ENCODE peak calls at places on chromosomes 7 and 10, in four cellular contexts. One of them, this sample, is unnamed.

GRCh38 chr10:29140991-29141390 is 147.9 kb upstream of the LYZL1 start:
- DNase-seq in activated T-helper 1 cell treated with Interleukin-2 at 50 U/mL for 16 hours: no peak
- DNase-seq in HT-29: no peak
- DNase-seq in islet precursor cell: peak; percentile 66
- DNase-seq in this sample: no peak

GRCh38 chr7:104943502-104944343 is 70.3 kb upstream of the KMT2E start:
- DNase-seq in HT-29: peak; percentile 100
- DNase-seq in islet precursor cell: peak; percentile 67
- DNase-seq in activated T-helper 1 cell treated with Interleukin-2 at 50 U/mL for 16 hours: peak; percentile 45
- DNase-seq in this sample: peak; percentile 40

GRCh38 chr10:98758451-98758850 is 311.7 kb upstream of the HPS1 start:
- DNase-seq in islet precursor cell: no peak
- DNase-seq in activated T-helper 1 cell treated with Interleukin-2 at 50 U/mL for 16 hours: no peak
- DNase-seq in HT-29: no peak
- DNase-seq in this sample: no peak

GRCh38 chr10:92268763-92269162 is 22.1 kb downstream of the CPEB3 start:
- DNase-seq in activated T-helper 1 cell treated with Interleukin-2 at 50 U/mL for 16 hours: no peak
- DNase-seq in HT-29: no peak
- DNase-seq in islet precursor cell: no peak
- DNase-seq in this sample: no peak

GRCh38 chr7:12493407-12493806 is 77.1 kb upstream of the SCIN start:
- DNase-seq in activated T-helper 1 cell treated with Interleukin-2 at 50 U/mL for 16 hours: no peak
- DNase-seq in HT-29: no peak
- DNase-seq in islet precursor cell: no peak
- DNase-seq in this sample: no peak

GRCh38 chr10:132925614-132926013 is 16.8 kb downstream of the CFAP46 start:
- DNase-seq in islet precursor cell: no peak
- DNase-seq in HT-29: no peak
- DNase-seq in activated T-helper 1 cell treated with Interleukin-2 at 50 U/mL for 16 hours: no peak
- DNase-seq in this sample: no peak

GRCh38 chr7:16939161-16939560 is 57.4 kb upstream of the AGR3 start:
- DNase-seq in HT-29: no peak
- DNase-seq in activated T-helper 1 cell treated with Interleukin-2 at 50 U/mL for 16 hours: no peak
- DNase-seq in islet precursor cell: no peak
- DNase-seq in this sample: no peak

GRCh38 chr7:114415054-114415997 is 711 bp downstream of the FOXP2 start:
- DNase-seq in HT-29: peak; percentile 31
- DNase-seq in activated T-helper 1 cell treated with Interleukin-2 at 50 U/mL for 16 hours: no peak
- DNase-seq in islet precursor cell: no peak
- DNase-seq in this sample: no peak

GRCh38 chr10:110425684-110426293 is 71.9 kb upstream of the DUSP5 start:
- DNase-seq in activated T-helper 1 cell treated with Interleukin-2 at 50 U/mL for 16 hours: no peak
- DNase-seq in islet precursor cell: no peak
- DNase-seq in HT-29: no peak
- DNase-seq in this sample: peak; percentile 29

GRCh38 chr7:63899691-63900393 is 98.8 kb upstream of the ZNF722 start:
- DNase-seq in islet precursor cell: no peak
- DNase-seq in HT-29: no peak
- DNase-seq in activated T-helper 1 cell treated with Interleukin-2 at 50 U/mL for 16 hours: peak; percentile 72
- DNase-seq in this sample: peak; percentile 70

GRCh38 chr10:48627984-48628609 is 23.2 kb upstream of the ARHGAP22 start:
- DNase-seq in islet precursor cell: peak; percentile 34
- DNase-seq in HT-29: no peak
- DNase-seq in activated T-helper 1 cell treated with Interleukin-2 at 50 U/mL for 16 hours: no peak
- DNase-seq in this sample: no peak

GRCh38 chr10:29841724-29842649 is 207.2 kb upstream of the SVIL start:
- DNase-seq in activated T-helper 1 cell treated with Interleukin-2 at 50 U/mL for 16 hours: no peak
- DNase-seq in islet precursor cell: peak; percentile 69
- DNase-seq in HT-29: peak; percentile 96
- DNase-seq in this sample: no peak

GRCh38 chr7:158278745-158279320 is 308.8 kb downstream of the PTPRN2 start:
- DNase-seq in activated T-helper 1 cell treated with Interleukin-2 at 50 U/mL for 16 hours: no peak
- DNase-seq in islet precursor cell: peak; percentile 68
- DNase-seq in HT-29: no peak
- DNase-seq in this sample: no peak

GRCh38 chr7:28419717-28420116 is 7.4 kb downstream of the CREB5 start:
- DNase-seq in activated T-helper 1 cell treated with Interleukin-2 at 50 U/mL for 16 hours: no peak
- DNase-seq in islet precursor cell: no peak
- DNase-seq in HT-29: no peak
- DNase-seq in this sample: no peak

GRCh38 chr10:70779088-70779487 is 6.1 kb downstream of the TBATA start:
- DNase-seq in activated T-helper 1 cell treated with Interleukin-2 at 50 U/mL for 16 hours: no peak
- DNase-seq in HT-29: no peak
- DNase-seq in islet precursor cell: peak; percentile 45
- DNase-seq in this sample: no peak

GRCh38 chr7:116216956-116217570 is 6.7 kb downstream of the TES start:
- DNase-seq in activated T-helper 1 cell treated with Interleukin-2 at 50 U/mL for 16 hours: no peak
- DNase-seq in islet precursor cell: no peak
- DNase-seq in HT-29: peak; percentile 62
- DNase-seq in this sample: no peak

GRCh38 chr7:7795736-7796135 is 77.3 kb upstream of the RPA3 start:
- DNase-seq in HT-29: peak; percentile 8
- DNase-seq in islet precursor cell: peak; percentile 90
- DNase-seq in activated T-helper 1 cell treated with Interleukin-2 at 50 U/mL for 16 hours: no peak
- DNase-seq in this sample: no peak

GRCh38 chr7:157009170-157009777 is 1.2 kb downstream of the MNX1 start:
- DNase-seq in HT-29: peak; percentile 82
- DNase-seq in islet precursor cell: peak; percentile 44
- DNase-seq in activated T-helper 1 cell treated with Interleukin-2 at 50 U/mL for 16 hours: no peak
- DNase-seq in this sample: no peak

GRCh38 chr10:103659674-103660363 is 166.3 kb downstream of the NEURL1 start:
- DNase-seq in HT-29: no peak
- DNase-seq in islet precursor cell: no peak
- DNase-seq in activated T-helper 1 cell treated with Interleukin-2 at 50 U/mL for 16 hours: peak; percentile 18
- DNase-seq in this sample: peak; percentile 35

GRCh38 chr7:46230298-46231295 is 309.5 kb upstream of the IGFBP3 start:
- DNase-seq in HT-29: no peak
- DNase-seq in activated T-helper 1 cell treated with Interleukin-2 at 50 U/mL for 16 hours: no peak
- DNase-seq in islet precursor cell: no peak
- DNase-seq in this sample: no peak

GRCh38 chr7:129550673-129551360 is 48.5 kb downstream of the SMKR1 start:
- DNase-seq in HT-29: no peak
- DNase-seq in islet precursor cell: no peak
- DNase-seq in activated T-helper 1 cell treated with Interleukin-2 at 50 U/mL for 16 hours: no peak
- DNase-seq in this sample: no peak

GRCh38 chr10:6171891-6172354 is 30.8 kb upstream of the PFKFB3 start:
- DNase-seq in islet precursor cell: no peak
- DNase-seq in activated T-helper 1 cell treated with Interleukin-2 at 50 U/mL for 16 hours: no peak
- DNase-seq in HT-29: no peak
- DNase-seq in this sample: no peak

GRCh38 chr10:49617281-49618020 is 3.6 kb downstream of the CHAT start:
- DNase-seq in islet precursor cell: peak; percentile 32
- DNase-seq in HT-29: no peak
- DNase-seq in activated T-helper 1 cell treated with Interleukin-2 at 50 U/mL for 16 hours: no peak
- DNase-seq in this sample: no peak

GRCh38 chr7:94578615-94579014 is 69.0 kb downstream of the CASD1 start:
- DNase-seq in activated T-helper 1 cell treated with Interleukin-2 at 50 U/mL for 16 hours: no peak
- DNase-seq in HT-29: no peak
- DNase-seq in islet precursor cell: no peak
- DNase-seq in this sample: no peak

GRCh38 chr10:35635576-35635975 is 6.5 kb downstream of the FZD8 start:
- DNase-seq in HT-29: peak; percentile 73
- DNase-seq in islet precursor cell: peak; percentile 73
- DNase-seq in activated T-helper 1 cell treated with Interleukin-2 at 50 U/mL for 16 hours: no peak
- DNase-seq in this sample: no peak

GRCh38 chr10:116836087-116836486 is 13.2 kb upstream of the ENO4 start:
- DNase-seq in activated T-helper 1 cell treated with Interleukin-2 at 50 U/mL for 16 hours: no peak
- DNase-seq in HT-29: no peak
- DNase-seq in islet precursor cell: peak; percentile 70
- DNase-seq in this sample: no peak

GRCh38 chr7:151877911-151878835 is 1.3 kb upstream of the PRKAG2 start:
- DNase-seq in HT-29: no peak
- DNase-seq in activated T-helper 1 cell treated with Interleukin-2 at 50 U/mL for 16 hours: no peak
- DNase-seq in islet precursor cell: no peak
- DNase-seq in this sample: no peak

GRCh38 chr10:131111007-131111406 is 200.5 kb downstream of the TCERG1L start:
- DNase-seq in activated T-helper 1 cell treated with Interleukin-2 at 50 U/mL for 16 hours: no peak
- DNase-seq in HT-29: no peak
- DNase-seq in islet precursor cell: no peak
- DNase-seq in this sample: no peak

GRCh38 chr10:124114696-124115095 is 21.3 kb upstream of the CHST15 start:
- DNase-seq in HT-29: no peak
- DNase-seq in activated T-helper 1 cell treated with Interleukin-2 at 50 U/mL for 16 hours: no peak
- DNase-seq in islet precursor cell: no peak
- DNase-seq in this sample: no peak

GRCh38 chr10:77926566-77927342 is at the start of gene DLG5:
- DNase-seq in activated T-helper 1 cell treated with Interleukin-2 at 50 U/mL for 16 hours: no peak
- DNase-seq in islet precursor cell: no peak
- DNase-seq in HT-29: no peak
- DNase-seq in this sample: no peak

GRCh38 chr7:133602291-133602690 is 349.4 kb downstream of the EXOC4 start:
- DNase-seq in HT-29: no peak
- DNase-seq in islet precursor cell: no peak
- DNase-seq in activated T-helper 1 cell treated with Interleukin-2 at 50 U/mL for 16 hours: no peak
- DNase-seq in this sample: no peak

GRCh38 chr10:131912620-131913019 is 11.8 kb downstream of the PPP2R2D start:
- DNase-seq in activated T-helper 1 cell treated with Interleukin-2 at 50 U/mL for 16 hours: no peak
- DNase-seq in HT-29: no peak
- DNase-seq in islet precursor cell: no peak
- DNase-seq in this sample: no peak

GRCh38 chr10:43963379-43963778 is 314.7 kb upstream of the ZNF32 start:
- DNase-seq in islet precursor cell: peak; percentile 17
- DNase-seq in activated T-helper 1 cell treated with Interleukin-2 at 50 U/mL for 16 hours: no peak
- DNase-seq in HT-29: no peak
- DNase-seq in this sample: no peak

This sample was measured in activated T-helper 9 cell treated with anti-CD3 and anti-CD28 coated beads, Interleukin-2, amount 50 U/mL, for 16 hours.